ENCODE peak calls at places on chromosomes 12 and 14, in four cellular contexts. U is amniotic epithelial cell, N is activated T-helper 1 cell treated with Interleukin-2 at 50 U/mL for 16 hours, Y is GM23338. Q is an unnamed sample.

GRCh38 chr12:30519535-30519934 is 176.1 kb downstream of the IPO8 start:
- DNase-seq in Y (no peak), N (no peak), U (no peak), Q (no peak)

GRCh38 chr12:2447861-2448260 is 346.9 kb upstream of the FKBP4 start:
- DNase-seq in U (no peak), N (no peak), Y (no peak), Q (no peak)

GRCh38 chr14:88914956-88915355 is 90.5 kb downstream of the TTC8 start:
- DNase-seq in Y (no peak), N (no peak), U (no peak), Q (no peak)

GRCh38 chr12:6280053-6280469 is 30.4 kb upstream of the PLEKHG6 start:
- DNase-seq in U (peak; percentile 84), N (no peak), Y (no peak), Q (peak; percentile 95)

GRCh38 chr12:62767946-62768345 is 167.0 kb downstream of the PPM1H start:
- DNase-seq in N (no peak), Y (no peak), U (no peak), Q (no peak)

GRCh38 chr14:50846171-50846880 is 15.4 kb upstream of the NIN start:
- DNase-seq in N (no peak), Y (no peak), U (peak; percentile 87), Q (peak; percentile 87)

GRCh38 chr12:78887444-78887843 is 22.9 kb downstream of the SYT1 start:
- DNase-seq in Y (no peak), U (no peak), N (no peak), Q (no peak)

GRCh38 chr12:52419656-52420055 is 13.5 kb upstream of the KRT82 start:
- DNase-seq in N (no peak), Y (no peak), U (peak; percentile 34), Q (no peak)

GRCh38 chr12:115075552-115076170 is 391.7 kb upstream of the TBX3 start:
- DNase-seq in Y (no peak), N (no peak), U (peak; percentile 15), Q (no peak)

GRCh38 chr14:100586153-100586519 is 1.1 kb downstream of the BEGAIN start:
- DNase-seq in Y (no peak), U (no peak), N (no peak), Q (no peak)

GRCh38 chr14:64682173-64682710 is 22.0 kb upstream of the PLEKHG3 start:
- DNase-seq in U (peak; percentile 71), N (no peak), Y (peak; percentile 66), Q (peak; percentile 94)

GRCh38 chr12:109444263-109444662 is 32.8 kb downstream of the KCTD10 start:
- DNase-seq in U (no peak), N (no peak), Y (no peak), Q (no peak)

GRCh38 chr14:92466068-92466458 is 47.5 kb upstream of the RIN3 start:
- DNase-seq in Y (no peak), U (no peak), N (no peak), Q (no peak)

GRCh38 chr14:54465654-54466053 is 23.1 kb downstream of the GMFB start:
- DNase-seq in U (peak; percentile 41), Y (no peak), N (no peak), Q (no peak)

GRCh38 chr12:2834581-2835491 is at the start of gene NRIP2:
- DNase-seq in U (peak; percentile 54), N (no peak), Y (peak; percentile 63), Q (no peak)

GRCh38 chr14:64442300-64442988 is 22.9 kb upstream of the AKAP5 start:
- DNase-seq in U (no peak), Y (no peak), N (no peak), Q (no peak)

GRCh38 chr12:132723015-132723763 is 12.5 kb downstream of the PGAM5 start:
- DNase-seq in Y (no peak), U (peak; percentile 79), N (no peak), Q (peak; percentile 77)

GRCh38 chr12:120944645-120945217 is 33.6 kb upstream of the HNF1A start:
- DNase-seq in N (peak; percentile 26), Y (peak; percentile 89), U (peak; percentile 27), Q (no peak)

GRCh38 chr12:47035459-47035858 is 44.0 kb upstream of the PCED1B start:
- DNase-seq in Y (no peak), N (no peak), U (no peak), Q (no peak)

GRCh38 chr12:47846294-47846996 is 26.7 kb upstream of the HDAC7 start:
- DNase-seq in U (no peak), N (no peak), Y (no peak), Q (no peak)

GRCh38 chr12:108995370-108995992 is 25.4 kb downstream of the SVOP start:
- DNase-seq in Y (no peak), N (no peak), U (no peak), Q (no peak)

GRCh38 chr12:89236237-89236636 is 116.1 kb downstream of the DUSP6 start:
- DNase-seq in U (peak; percentile 74), N (no peak), Y (no peak), Q (peak; percentile 32)

GRCh38 chr12:54404061-54405004 is 14.7 kb downstream of the ITGA5 start:
- DNase-seq in Y (peak; percentile 97), U (peak; percentile 54), N (no peak), Q (no peak)

GRCh38 chr12:42510823-42511222 is 78.7 kb downstream of the PRICKLE1 start:
- DNase-seq in Y (peak; percentile 59), N (no peak), U (no peak), Q (no peak)

GRCh38 chr12:126772171-126772864 is 1494.7 kb upstream of the TMEM132C start:
- DNase-seq in N (peak; percentile 14), Y (no peak), U (peak; percentile 1), Q (no peak)

GRCh38 chr12:118307069-118307954 is 65.4 kb downstream of the TAOK3 start:
- DNase-seq in N (no peak), Y (no peak), U (peak; percentile 92), Q (peak; percentile 86)

GRCh38 chr14:95482967-95483842 is 33.2 kb downstream of the SYNE3 start:
- DNase-seq in U (peak; percentile 93), N (no peak), Y (no peak), Q (peak; percentile 75)

GRCh38 chr12:115963030-115963480 is 314.4 kb downstream of the MED13L start:
- DNase-seq in Y (no peak), N (no peak), U (peak; percentile 67), Q (peak; percentile 69)

GRCh38 chr12:49043856-49044258 is 16.7 kb downstream of the KMT2D start:
- DNase-seq in U (peak; percentile 45), Y (peak; percentile 82), N (peak; percentile 56), Q (peak; percentile 26)

GRCh38 chr12:111791507-111791906 is 24.8 kb downstream of the ALDH2 start:
- DNase-seq in Y (no peak), U (no peak), N (no peak), Q (no peak)

GRCh38 chr12:110705309-110705708 is 16.4 kb upstream of the HVCN1 start:
- DNase-seq in N (no peak), U (no peak), Y (no peak), Q (no peak)

GRCh38 chr12:123388218-123388947 is 4.5 kb downstream of the KMT5A start:
- DNase-seq in U (peak; percentile 40), N (peak; percentile 64), Y (peak; percentile 70), Q (peak; percentile 68)

GRCh38 chr12:68200854-68201253 is 24.8 kb downstream of the IL26 start:
- DNase-seq in N (no peak), U (peak; percentile 84), Y (no peak), Q (peak; percentile 21)

GRCh38 chr14:88553886-88554457 is 835 bp downstream of the PTPN21 start:
- DNase-seq in Y (peak; percentile 15), N (no peak), U (no peak), Q (no peak)

GRCh38 chr12:6450091-6450868 is 1.6 kb upstream of the TAPBPL start:
- DNase-seq in Y (no peak), N (no peak), U (peak; percentile 58), Q (no peak)

GRCh38 chr14:100788517-100789365 is 37.2 kb upstream of the MEG3 start:
- DNase-seq in Y (no peak), U (no peak), N (no peak), Q (no peak)

GRCh38 chr12:130683811-130684210 is 32.3 kb downstream of the RIMBP2 start:
- DNase-seq in Y (no peak), N (no peak), U (no peak), Q (no peak)

Q was measured in NCI-H226.